ENCODE peak calls at places on chromosome 3, in five cellular contexts. T is left colon, B is lung microvascular endothelial cell, C is psoas muscle, E is T-helper 9 cell. K is an unnamed sample.

GRCh38 chr3:46481636-46482035 is 16.1 kb upstream of the RTP3 start:
- DNase-seq in E (no peak), T (no peak), C (no peak), B (no peak), K (no peak)

GRCh38 chr3:52456169-52456799 is 880 bp downstream of the NISCH start:
- DNase-seq in T (no peak), E (no peak), C (no peak), B (no peak), K (no peak)

GRCh38 chr3:179421500-179421899 is 29.8 kb downstream of the GNB4 start:
- DNase-seq in C (no peak), T (no peak), E (no peak), B (peak), K (no peak)

GRCh38 chr3:30289751-30290150 is 316.6 kb upstream of the TGFBR2 start:
- DNase-seq in C (no peak), B (peak), T (no peak), E (no peak), K (no peak)

GRCh38 chr3:74630602-74631001 is 16.1 kb upstream of the CNTN3 start:
- DNase-seq in C (no peak), E (no peak), T (no peak), B (no peak), K (no peak)

GRCh38 chr3:118963711-118964110 is 70.9 kb downstream of the IGSF11 start:
- DNase-seq in T (no peak), E (no peak), B (no peak), C (no peak), K (no peak)

GRCh38 chr3:18440053-18440768 is 15.1 kb upstream of the SATB1 start:
- DNase-seq in T (no peak), B (no peak), C (no peak), E (no peak), K (no peak)

GRCh38 chr3:138078901-138079344 is 36.5 kb downstream of the DZIP1L start:
- DNase-seq in C (no peak), T (no peak), B (no peak), E (no peak), K (no peak)

GRCh38 chr3:31159331-31160039 is 265.0 kb upstream of the GADL1 start:
- DNase-seq in T (no peak), B (no peak), C (no peak), E (no peak), K (no peak)

GRCh38 chr3:12906916-12907290 is 65.5 kb upstream of the RPL32 start:
- DNase-seq in C (no peak), B (no peak), E (no peak), T (no peak), K (no peak)

GRCh38 chr3:194640829-194641228 is 7.6 kb upstream of the TMEM44 start:
- DNase-seq in E (peak), T (no peak), B (peak), C (no peak), K (peak)

GRCh38 chr3:134357914-134358811 is 16.1 kb downstream of the AMOTL2 start:
- DNase-seq in B (no peak), E (no peak), C (peak), T (peak), K (peak)

GRCh38 chr3:146493761-146494160 is 24.4 kb upstream of the PLSCR2 start:
- DNase-seq in T (no peak), B (no peak), E (no peak), C (no peak), K (no peak)

GRCh38 chr3:4207672-4208071 is 95.5 kb upstream of the SETMAR start:
- DNase-seq in E (no peak), C (no peak), B (no peak), T (no peak), K (no peak)

GRCh38 chr3:26622634-26623408 is at the start of gene LRRC3B:
- DNase-seq in B (no peak), T (no peak), C (no peak), E (no peak), K (peak)

GRCh38 chr3:136818851-136819783 is at the start of gene SLC35G2:
- DNase-seq in B (peak), C (peak), E (peak), T (peak), K (no peak)

GRCh38 chr3:129207347-129207947 is 23.8 kb upstream of the CNBP start:
- DNase-seq in T (no peak), C (no peak), E (no peak), B (no peak), K (no peak)

GRCh38 chr3:97942801-97943546 is 29.3 kb downstream of the RIOX2 start:
- DNase-seq in T (no peak), C (no peak), B (no peak), E (no peak), K (no peak)